ENCODE peak calls at places on chromosomes 3 and 15, in four cellular contexts. Q is heart left ventricle; K is body of pancreas; D is CD8-positive, alpha-beta memory T cell. N is an unnamed sample.

GRCh38 chr3:127101411-127102067 is 91.4 kb upstream of the PRR23E start:
- DNase-seq in D (no peak), Q (no peak), K (no peak), N (no peak)

GRCh38 chr3:171935261-171936123 is 92.3 kb downstream of the TMEM212 start:
- DNase-seq in D (no peak), Q (no peak), K (no peak), N (no peak)

GRCh38 chr3:143594217-143594616 is 254.1 kb downstream of the SLC9A9 start:
- DNase-seq in D (no peak), Q (no peak), K (peak; percentile 25), N (no peak)

GRCh38 chr15:75309711-75310110 is 26.2 kb upstream of the COMMD4 start:
- DNase-seq in K (no peak), Q (no peak), D (no peak), N (no peak)

GRCh38 chr3:8869613-8870012 is 93.7 kb downstream of the RAD18 start:
- DNase-seq in Q (no peak), K (no peak), D (no peak), N (no peak)

GRCh38 chr15:87716422-87716821 is 540.1 kb downstream of the NTRK3 start:
- DNase-seq in Q (no peak), K (no peak), D (no peak), N (no peak)

GRCh38 chr3:54604495-54604894 is 323.4 kb downstream of the LRTM1 start:
- DNase-seq in D (no peak), Q (no peak), K (no peak), N (no peak)

GRCh38 chr15:78567541-78567940 is 2.2 kb downstream of the CHRNA5 start:
- DNase-seq in Q (no peak), D (no peak), K (no peak), N (no peak)

GRCh38 chr3:128343287-128344045 is 123.2 kb downstream of the DNAJB8 start:
- DNase-seq in D (no peak), Q (no peak), K (peak; percentile 91), N (no peak)

GRCh38 chr3:48692551-48692950 is 6.8 kb upstream of the NCKIPSD start:
- DNase-seq in K (no peak), D (no peak), Q (no peak), N (no peak)

GRCh38 chr3:55964491-55964980 is 477.4 kb upstream of the WNT5A start:
- DNase-seq in Q (no peak), D (no peak), K (no peak), N (no peak)

GRCh38 chr3:54257114-54257513 is 134.8 kb downstream of the CACNA2D3 start:
- DNase-seq in Q (no peak), D (no peak), K (no peak), N (no peak)

GRCh38 chr3:52102934-52103333 is 46.6 kb upstream of the DUSP7 start:
- DNase-seq in K (no peak), D (no peak), Q (no peak), N (no peak)

GRCh38 chr3:155196131-155197075 is 97.1 kb downstream of the STRIT1 start:
- DNase-seq in Q (no peak), K (no peak), D (no peak), N (no peak)

GRCh38 chr3:24088782-24089181 is 143.7 kb downstream of the NR1D2 start:
- DNase-seq in Q (no peak), D (no peak), K (no peak), N (no peak)

GRCh38 chr3:70383360-70383831 is 71.0 kb upstream of the MDFIC2 start:
- DNase-seq in Q (no peak), D (no peak), K (no peak), N (no peak)

GRCh38 chr15:60005352-60006202 is 1.5 kb downstream of the FOXB1 start:
- DNase-seq in D (no peak), K (no peak), Q (no peak), N (no peak)

GRCh38 chr15:70293606-70294470 is 196.1 kb upstream of the TLE3 start:
- DNase-seq in D (no peak), Q (no peak), K (no peak), N (no peak)

GRCh38 chr3:55329849-55330248 is 157.3 kb downstream of the WNT5A start:
- DNase-seq in Q (no peak), D (no peak), K (no peak), N (no peak)

GRCh38 chr15:77027111-77027696 is 32.3 kb downstream of the PSTPIP1 start:
- DNase-seq in K (peak; percentile 6), D (no peak), Q (peak; percentile 52), N (no peak)

GRCh38 chr15:77029166-77030041 is 34.5 kb downstream of the PSTPIP1 start:
- DNase-seq in K (no peak), Q (peak; percentile 58), D (peak; percentile 0), N (no peak)

GRCh38 chr15:77028451-77029165 is 33.7 kb downstream of the PSTPIP1 start:
- DNase-seq in Q (peak; percentile 33), K (peak; percentile 11), D (no peak), N (no peak)

GRCh38 chr15:77026501-77027110 is 31.7 kb downstream of the PSTPIP1 start:
- DNase-seq in D (peak; percentile 0), K (peak; percentile 8), Q (peak; percentile 47), N (no peak)

GRCh38 chr15:77027697-77028450 is 32.9 kb downstream of the PSTPIP1 start:
- DNase-seq in K (peak; percentile 56), Q (peak; percentile 68), D (peak; percentile 0), N (no peak)
- H3K36me3 ChIP-seq in K (no peaks in the 10 kb centered on the region), Q (no peaks in the 10 kb centered on the region), D (peaks cover 31% of the 10 kb centered on the region), N (peaks cover 73% of the 10 kb centered on the region)

GRCh38 chr3:64619216-64619615 is 68.6 kb downstream of the ADAMTS9 start:
- DNase-seq in K (no peak), D (no peak), Q (no peak), N (no peak)

GRCh38 chr3:64620020-64620419 is 67.8 kb downstream of the ADAMTS9 start:
- DNase-seq in D (no peak), K (no peak), Q (no peak), N (no peak)

GRCh38 chr3:64621726-64622400 is 65.9 kb downstream of the ADAMTS9 start:
- DNase-seq in K (no peak), D (no peak), Q (no peak), N (no peak)

GRCh38 chr3:64623125-64623524 is 64.7 kb downstream of the ADAMTS9 start:
- DNase-seq in Q (no peak), K (no peak), D (no peak), N (no peak)

DNA sequence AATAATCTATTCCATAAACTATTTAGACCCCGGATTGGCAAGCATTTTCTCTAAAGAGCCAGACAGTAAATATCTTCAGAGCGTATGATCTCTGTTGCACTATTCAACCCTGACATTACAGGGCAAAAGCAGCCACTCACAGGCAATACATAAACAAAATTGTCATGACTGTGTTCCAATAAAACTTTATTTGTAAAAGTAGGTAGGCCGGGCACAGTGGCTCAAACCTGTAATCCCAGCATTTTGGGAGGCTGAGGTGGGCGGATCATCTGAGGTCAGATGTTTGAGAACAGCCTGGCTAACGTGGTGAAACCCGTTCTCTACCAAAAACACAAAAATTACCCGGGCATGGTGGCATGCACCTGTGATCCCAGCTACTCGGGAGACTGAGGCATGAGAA is 66.5 kb downstream of the ADAMTS9 start:
- DNase-seq in K (no peak), D (no peak), Q (no peak), N (no peak)
- H3K36me3 ChIP-seq in K (no peaks in the 10 kb centered on the region), D (no peaks in the 10 kb centered on the region), Q (peaks cover 5% of the 10 kb centered on the region), N (no peaks in the 10 kb centered on the region)

DNA sequence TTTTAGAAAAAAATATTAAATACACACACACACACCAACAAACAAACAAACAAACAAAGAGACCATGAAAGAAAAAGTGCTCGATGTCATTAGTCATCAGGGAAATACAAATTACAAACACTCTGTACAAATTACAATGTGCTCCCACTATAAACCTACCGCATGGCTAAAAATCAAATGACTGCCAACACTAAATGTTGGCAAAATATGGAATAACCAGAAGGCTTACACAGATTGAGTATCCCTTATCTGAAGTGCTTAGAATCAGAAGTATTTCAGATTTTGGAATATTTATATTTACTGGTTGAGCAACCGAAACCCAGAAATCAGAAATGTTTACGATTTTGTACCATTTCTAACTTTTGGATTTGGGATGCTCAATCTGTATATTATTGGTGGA is 33.4 kb downstream of the CDV3 start:
- DNase-seq in K (no peak), Q (no peak), D (no peak), N (no peak)
- H3K36me3 ChIP-seq in K (peaks cover 6% of the 10 kb centered on the region), Q (no peaks in the 10 kb centered on the region), D (peaks cover 15% of the 10 kb centered on the region), N (peaks cover 30% of the 10 kb centered on the region)

DNA sequence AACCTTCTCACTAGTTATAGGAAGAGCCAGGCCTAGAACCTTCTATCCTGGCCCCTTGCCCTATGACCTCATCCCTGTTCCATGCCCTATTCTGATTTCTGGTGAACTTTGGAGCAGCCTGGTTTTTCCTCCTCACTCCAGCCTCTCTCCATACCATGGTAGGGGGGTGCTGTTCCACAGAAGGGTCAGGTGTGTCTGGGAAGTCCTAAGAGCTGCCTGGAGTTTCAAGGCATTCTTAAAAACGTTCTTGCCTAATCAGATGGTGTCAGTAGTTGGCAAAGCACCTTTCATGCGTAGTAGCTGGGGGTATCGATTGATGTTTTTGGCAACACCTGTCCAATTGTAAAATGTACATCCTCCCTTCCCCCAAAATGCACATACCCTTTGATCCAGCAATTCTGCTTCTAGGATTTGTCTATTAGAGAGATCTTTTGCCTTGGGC is 16.8 kb upstream of the ALPK3 start:
- DNase-seq in Q (no peak), D (no peak), K (no peak), N (no peak)
- H3K36me3 ChIP-seq in Q (peaks cover 3% of the 10 kb centered on the region), D (peaks cover 39% of the 10 kb centered on the region), K (peaks cover 49% of the 10 kb centered on the region), N (peaks cover 60% of the 10 kb centered on the region)

DNA sequence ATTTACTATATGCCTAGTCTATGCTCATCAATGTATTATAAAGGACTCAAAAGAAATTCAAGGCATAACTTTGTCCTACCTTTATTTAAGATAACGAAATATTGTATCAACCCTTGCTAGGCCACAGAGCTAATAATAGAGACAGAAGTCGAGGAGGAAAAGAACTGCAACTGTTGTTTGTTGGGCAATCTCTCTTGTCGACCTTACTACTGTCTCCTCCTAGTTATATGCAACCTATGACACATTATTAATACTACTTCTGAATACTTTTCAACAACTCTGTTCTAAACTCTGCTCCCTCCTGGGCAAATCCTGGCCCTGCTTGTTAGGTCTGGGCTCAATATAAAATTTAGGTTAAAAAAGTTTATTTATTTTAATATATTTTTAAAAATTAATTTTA is 24.6 kb downstream of the SPPL2A start:
- DNase-seq in K (no peak), Q (no peak), D (no peak), N (no peak)
- H3K36me3 ChIP-seq in K (peaks cover 8% of the 10 kb centered on the region), Q (peaks cover 2% of the 10 kb centered on the region), D (peaks cover 9% of the 10 kb centered on the region), N (peaks cover 18% of the 10 kb centered on the region)

N was measured in effector memory CD4-positive, alpha-beta T cell.